ENCODE peak calls at places on chromosomes 1 and 21, in eight cellular contexts. L, B, R, G, K, I, D and U are unnamed samples.

GRCh38 chr21:44301961-44302406 is 2.1 kb downstream of the PFKL start:
- DNase-seq in R (no peak), K (no peak), B (no peak), G (no peak), L (no peak), D (no peak), I (no peak), U (no peak)

GRCh38 chr1:91791103-91791502 is 94.8 kb downstream of the TGFBR3 start:
- DNase-seq in B (no peak), L (no peak), I (no peak), K (no peak), D (no peak), R (no peak), G (no peak), U (no peak)

GRCh38 chr1:2046225-2046917 is 3.8 kb upstream of the PRKCZ start:
- DNase-seq in D (no peak), R (peak; percentile 79), K (no peak), L (no peak), I (no peak), B (peak; percentile 89), G (peak; percentile 68), U (no peak)

GRCh38 chr1:63943393-63943792 is 169.6 kb downstream of the ROR1 start:
- DNase-seq in B (no peak), D (no peak), R (no peak), G (no peak), L (no peak), I (no peak), K (no peak), U (no peak)

GRCh38 chr1:197180252-197180878 is 33.9 kb upstream of the ASPM start:
- DNase-seq in D (peak; percentile 81), R (peak; percentile 16), L (no peak), K (peak; percentile 67), G (no peak), B (no peak), I (no peak), U (no peak)

GRCh38 chr1:75310067-75310466 is 175.9 kb downstream of the LHX8 start:
- DNase-seq in K (no peak), I (no peak), B (no peak), G (no peak), R (peak; percentile 15), L (no peak), D (peak; percentile 43), U (no peak)

GRCh38 chr1:77687519-77687906 is 5.1 kb upstream of the ZZZ3 start:
- DNase-seq in L (no peak), D (no peak), B (peak; percentile 34), G (peak; percentile 30), I (no peak), K (no peak), R (peak; percentile 13), U (no peak)

GRCh38 chr1:54949971-54950360 is 30.5 kb upstream of the TMEM61 start:
- DNase-seq in G (no peak), B (no peak), D (peak; percentile 63), K (no peak), I (no peak), L (no peak), R (no peak), U (no peak)

GRCh38 chr1:221912230-221912629 is 170.3 kb upstream of the DUSP10 start:
- DNase-seq in L (no peak), K (peak; percentile 8), R (peak; percentile 57), B (no peak), D (peak; percentile 46), I (no peak), G (peak; percentile 36), U (no peak)

GRCh38 chr1:3759800-3760199 is 7.5 kb downstream of the CCDC27 start:
- DNase-seq in G (no peak), D (no peak), I (no peak), K (no peak), L (no peak), R (no peak), B (no peak), U (no peak)

GRCh38 chr1:25030674-25031589 is 100.9 kb upstream of the RUNX3 start:
- DNase-seq in D (no peak), I (peak; percentile 51), R (peak; percentile 84), G (peak; percentile 87), B (no peak), K (peak; percentile 44), L (peak; percentile 50), U (no peak)

GRCh38 chr1:154534263-154534844 is 24.1 kb downstream of the UBE2Q1 start:
- DNase-seq in K (no peak), L (no peak), R (peak; percentile 43), B (no peak), G (no peak), D (no peak), I (no peak), U (no peak)

GRCh38 chr1:46749921-46750404 is 31.0 kb upstream of the EFCAB14 start:
- DNase-seq in R (no peak), L (no peak), D (peak; percentile 26), G (no peak), K (no peak), B (no peak), I (no peak), U (no peak)

GRCh38 chr1:3671371-3672180 is 19.3 kb downstream of the TP73 start:
- DNase-seq in B (peak; percentile 20), R (peak; percentile 52), D (no peak), L (no peak), K (no peak), I (no peak), G (no peak), U (no peak)

GRCh38 chr1:32709075-32709474 is 6.5 kb upstream of the SYNC start:
- DNase-seq in R (no peak), K (no peak), L (no peak), D (no peak), G (no peak), B (no peak), I (no peak), U (no peak)

GRCh38 chr1:98382586-98382985 is 278.9 kb upstream of the SNX7 start:
- DNase-seq in K (no peak), B (no peak), D (no peak), G (no peak), I (no peak), R (no peak), L (no peak), U (no peak)

GRCh38 chr1:160405331-160405877 is 5.0 kb downstream of the VANGL2 start:
- DNase-seq in I (no peak), K (no peak), G (no peak), L (no peak), R (no peak), D (no peak), B (no peak), U (no peak)

GRCh38 chr1:201466492-201466891 is 2.5 kb downstream of the PHLDA3 start:
- DNase-seq in G (no peak), D (peak; percentile 59), I (no peak), K (peak; percentile 57), L (no peak), R (peak; percentile 52), B (no peak), U (no peak)

GRCh38 chr1:184471686-184472085 is 84.9 kb downstream of the C1orf21 start:
- DNase-seq in G (no peak), L (no peak), K (no peak), R (no peak), B (no peak), D (no peak), I (no peak), U (no peak)